ENCODE peak calls at places on chromosomes 4 and X, in five cellular contexts. One of them, this sample, is unnamed.

GRCh38 chrX:46301903-46302302 is 243.3 kb downstream of the ZNF674 start:
- DNase-seq in CD8-positive, alpha-beta memory T cell: no peak
- DNase-seq in HL-60: no peak
- DNase-seq in left lung: no peak
- DNase-seq in mucosa of descending colon: no peak
- DNase-seq in this sample: no peak

GRCh38 chr4:180669637-180670036 is 1573.6 kb upstream of the TENM3 start:
- DNase-seq in left lung: no peak
- DNase-seq in CD8-positive, alpha-beta memory T cell: no peak
- DNase-seq in mucosa of descending colon: no peak
- DNase-seq in HL-60: no peak
- DNase-seq in this sample: no peak

GRCh38 chr4:1933700-1934099 is 62.5 kb downstream of the NSD2 start:
- DNase-seq in CD8-positive, alpha-beta memory T cell: no peak
- DNase-seq in HL-60: no peak
- DNase-seq in left lung: no peak
- DNase-seq in mucosa of descending colon: no peak
- DNase-seq in this sample: peak; percentile 76

GRCh38 chrX:68938244-68939004 is 109.6 kb downstream of the EFNB1 start:
- DNase-seq in HL-60: no peak
- DNase-seq in CD8-positive, alpha-beta memory T cell: no peak
- DNase-seq in left lung: no peak
- DNase-seq in mucosa of descending colon: no peak
- DNase-seq in this sample: no peak

GRCh38 chr4:71259911-71260331 is 78.9 kb upstream of the SLC4A4 start:
- DNase-seq in HL-60: peak; percentile 53
- DNase-seq in left lung: no peak
- DNase-seq in CD8-positive, alpha-beta memory T cell: no peak
- DNase-seq in mucosa of descending colon: no peak
- DNase-seq in this sample: no peak

GRCh38 chrX:120749141-120749846 is 119.4 kb upstream of the C1GALT1C1 start:
- DNase-seq in mucosa of descending colon: peak; percentile 48
- DNase-seq in left lung: no peak
- DNase-seq in CD8-positive, alpha-beta memory T cell: no peak
- DNase-seq in HL-60: peak; percentile 54
- DNase-seq in this sample: no peak

GRCh38 chr4:163748474-163748873 is 254.0 kb downstream of the TMA16 start:
- DNase-seq in CD8-positive, alpha-beta memory T cell: no peak
- DNase-seq in HL-60: no peak
- DNase-seq in mucosa of descending colon: no peak
- DNase-seq in left lung: peak; percentile 24
- DNase-seq in this sample: no peak

GRCh38 chrX:40537310-40537709 is 43.5 kb upstream of the ATP6AP2 start:
- DNase-seq in left lung: no peak
- DNase-seq in HL-60: no peak
- DNase-seq in mucosa of descending colon: no peak
- DNase-seq in CD8-positive, alpha-beta memory T cell: no peak
- DNase-seq in this sample: no peak

GRCh38 chr4:159677521-159677920 is 574.6 kb downstream of the RAPGEF2 start:
- DNase-seq in mucosa of descending colon: no peak
- DNase-seq in HL-60: no peak
- DNase-seq in left lung: no peak
- DNase-seq in CD8-positive, alpha-beta memory T cell: no peak
- DNase-seq in this sample: no peak

GRCh38 chr4:83771113-83771705 is 235.3 kb downstream of the GPAT3 start:
- DNase-seq in HL-60: peak; percentile 30
- DNase-seq in left lung: peak; percentile 33
- DNase-seq in mucosa of descending colon: no peak
- DNase-seq in CD8-positive, alpha-beta memory T cell: no peak
- DNase-seq in this sample: peak; percentile 33

GRCh38 chr4:6252051-6252450 is 17.6 kb upstream of the WFS1 start:
- DNase-seq in left lung: no peak
- DNase-seq in HL-60: no peak
- DNase-seq in CD8-positive, alpha-beta memory T cell: no peak
- DNase-seq in mucosa of descending colon: peak; percentile 15
- DNase-seq in this sample: no peak

GRCh38 chr4:42578187-42578586 is 78.7 kb downstream of the ATP8A1 start:
- DNase-seq in CD8-positive, alpha-beta memory T cell: no peak
- DNase-seq in mucosa of descending colon: no peak
- DNase-seq in left lung: no peak
- DNase-seq in HL-60: no peak
- DNase-seq in this sample: no peak

GRCh38 chrX:107773206-107773605 is 2.4 kb downstream of the TSC22D3 start:
- DNase-seq in left lung: no peak
- DNase-seq in mucosa of descending colon: no peak
- DNase-seq in CD8-positive, alpha-beta memory T cell: no peak
- DNase-seq in HL-60: no peak
- DNase-seq in this sample: peak; percentile 26

GRCh38 chr4:44016582-44017421 is 431.8 kb downstream of the KCTD8 start:
- DNase-seq in HL-60: no peak
- DNase-seq in left lung: peak; percentile 28
- DNase-seq in mucosa of descending colon: no peak
- DNase-seq in CD8-positive, alpha-beta memory T cell: no peak
- DNase-seq in this sample: no peak

GRCh38 chr4:156660470-156660869 is 311.1 kb downstream of the PDGFC start:
- DNase-seq in CD8-positive, alpha-beta memory T cell: no peak
- DNase-seq in HL-60: no peak
- DNase-seq in mucosa of descending colon: no peak
- DNase-seq in left lung: no peak
- DNase-seq in this sample: no peak

GRCh38 chrX:23554304-23554703 is 113.0 kb upstream of the PRDX4 start:
- DNase-seq in HL-60: peak; percentile 1
- DNase-seq in CD8-positive, alpha-beta memory T cell: no peak
- DNase-seq in mucosa of descending colon: no peak
- DNase-seq in left lung: no peak
- DNase-seq in this sample: peak; percentile 9

GRCh38 chr4:56308384-56308783 is 78.9 kb downstream of the AASDH start:
- DNase-seq in HL-60: no peak
- DNase-seq in left lung: no peak
- DNase-seq in CD8-positive, alpha-beta memory T cell: no peak
- DNase-seq in mucosa of descending colon: no peak
- DNase-seq in this sample: no peak

GRCh38 chrX:140504371-140505324 is at the start of gene SOX3:
- DNase-seq in mucosa of descending colon: no peak
- DNase-seq in left lung: no peak
- DNase-seq in CD8-positive, alpha-beta memory T cell: no peak
- DNase-seq in HL-60: no peak
- DNase-seq in this sample: no peak

GRCh38 chrX:12747433-12747832 is 43.8 kb upstream of the PRPS2 start:
- DNase-seq in mucosa of descending colon: no peak
- DNase-seq in CD8-positive, alpha-beta memory T cell: no peak
- DNase-seq in HL-60: no peak
- DNase-seq in left lung: no peak
- DNase-seq in this sample: no peak

GRCh38 chrX:130393451-130394074 is 8.1 kb upstream of the GPR119 start:
- DNase-seq in HL-60: peak; percentile 37
- DNase-seq in mucosa of descending colon: no peak
- DNase-seq in left lung: no peak
- DNase-seq in CD8-positive, alpha-beta memory T cell: no peak
- DNase-seq in this sample: peak; percentile 42

GRCh38 chr4:139560396-139561084 is 4.5 kb upstream of the SETD7 start:
- DNase-seq in CD8-positive, alpha-beta memory T cell: no peak
- DNase-seq in mucosa of descending colon: no peak
- DNase-seq in HL-60: peak; percentile 81
- DNase-seq in left lung: no peak
- DNase-seq in this sample: no peak

GRCh38 chr4:25834411-25835107 is 28.2 kb downstream of the SEL1L3 start:
- DNase-seq in mucosa of descending colon: no peak
- DNase-seq in left lung: no peak
- DNase-seq in HL-60: no peak
- DNase-seq in CD8-positive, alpha-beta memory T cell: no peak
- DNase-seq in this sample: no peak

GRCh38 chrX:108018659-108019381 is 26.0 kb upstream of the VSIG1 start:
- DNase-seq in CD8-positive, alpha-beta memory T cell: peak; percentile 81
- DNase-seq in HL-60: no peak
- DNase-seq in left lung: no peak
- DNase-seq in mucosa of descending colon: no peak
- DNase-seq in this sample: no peak

GRCh38 chr4:87717276-87718031 is 67.4 kb downstream of the DMP1 start:
- DNase-seq in left lung: no peak
- DNase-seq in HL-60: no peak
- DNase-seq in CD8-positive, alpha-beta memory T cell: no peak
- DNase-seq in mucosa of descending colon: no peak
- DNase-seq in this sample: no peak

GRCh38 chrX:110257889-110258288 is 60.0 kb downstream of the AMMECR1 start:
- DNase-seq in HL-60: no peak
- DNase-seq in left lung: no peak
- DNase-seq in CD8-positive, alpha-beta memory T cell: no peak
- DNase-seq in mucosa of descending colon: no peak
- DNase-seq in this sample: no peak

GRCh38 chr4:6029254-6029653 is 11.0 kb upstream of the C4orf50 start:
- DNase-seq in CD8-positive, alpha-beta memory T cell: no peak
- DNase-seq in left lung: no peak
- DNase-seq in mucosa of descending colon: no peak
- DNase-seq in HL-60: no peak
- DNase-seq in this sample: no peak

GRCh38 chr4:155667538-155668511 is 1.2 kb downstream of the GUCY1A1 start:
- DNase-seq in mucosa of descending colon: peak; percentile 51
- DNase-seq in left lung: peak; percentile 86
- DNase-seq in CD8-positive, alpha-beta memory T cell: no peak
- DNase-seq in HL-60: no peak
- DNase-seq in this sample: peak; percentile 36

GRCh38 chr4:139593091-139593564 is 37.1 kb upstream of the SETD7 start:
- DNase-seq in CD8-positive, alpha-beta memory T cell: no peak
- DNase-seq in HL-60: no peak
- DNase-seq in left lung: no peak
- DNase-seq in mucosa of descending colon: no peak
- DNase-seq in this sample: no peak

GRCh38 chr4:187685247-187685646 is 310.3 kb upstream of the ZFP42 start:
- DNase-seq in CD8-positive, alpha-beta memory T cell: no peak
- DNase-seq in left lung: no peak
- DNase-seq in mucosa of descending colon: no peak
- DNase-seq in HL-60: no peak
- DNase-seq in this sample: no peak

DNA sequence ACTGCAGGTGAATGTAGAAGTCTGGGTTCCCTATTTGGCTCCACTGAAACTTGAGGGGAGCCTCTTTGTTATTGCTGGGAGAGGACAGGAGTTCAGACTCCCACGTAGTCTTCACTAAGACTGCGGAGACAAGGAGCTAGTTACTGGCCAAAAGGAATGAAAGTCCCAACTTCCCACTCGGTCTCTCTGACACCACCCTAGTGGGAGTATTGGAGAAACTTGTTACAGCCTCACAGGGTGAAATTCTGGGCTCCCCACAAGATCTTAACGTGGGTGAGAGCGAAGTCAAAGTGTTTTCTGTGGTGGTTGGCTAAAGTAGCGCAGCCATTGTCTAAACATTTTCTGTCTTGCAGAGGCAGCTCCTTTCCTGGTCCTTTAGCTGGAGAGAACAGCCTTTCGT is 13.5 kb downstream of the MYOZ2 start:
- DNase-seq in mucosa of descending colon: no peak
- DNase-seq in left lung: no peak
- DNase-seq in HL-60: no peak
- DNase-seq in CD8-positive, alpha-beta memory T cell: no peak
- DNase-seq in this sample: no peak
- H3K4me3 ChIP-seq in mucosa of descending colon: no peak overlapping the region
- H3K4me3 ChIP-seq in left lung: no peak overlapping the region
- H3K4me3 ChIP-seq in HL-60: no peak overlapping the region
- H3K4me3 ChIP-seq in CD8-positive, alpha-beta memory T cell: no peak overlapping the region
- H3K4me3 ChIP-seq in this sample: no peak overlapping the region

GRCh38 chr4:92969650-92970370 is 666.0 kb downstream of the GRID2 start:
- DNase-seq in HL-60: no peak
- DNase-seq in CD8-positive, alpha-beta memory T cell: no peak
- DNase-seq in left lung: no peak
- DNase-seq in mucosa of descending colon: no peak
- DNase-seq in this sample: no peak
- H3K4me3 ChIP-seq in HL-60: no peak overlapping the region
- H3K4me3 ChIP-seq in CD8-positive, alpha-beta memory T cell: no peak overlapping the region
- H3K4me3 ChIP-seq in left lung: no peak overlapping the region
- H3K4me3 ChIP-seq in mucosa of descending colon: no peak overlapping the region
- H3K4me3 ChIP-seq in this sample: no peak overlapping the region

GRCh38 chr4:176793060-176793605 is 411 bp upstream of the VEGFC start:
- DNase-seq in mucosa of descending colon: peak; percentile 50
- DNase-seq in HL-60: no peak
- DNase-seq in left lung: peak; percentile 61
- DNase-seq in CD8-positive, alpha-beta memory T cell: no peak
- DNase-seq in this sample: no peak
- H3K4me3 ChIP-seq in mucosa of descending colon: no peak overlapping the region
- H3K4me3 ChIP-seq in HL-60: no peak overlapping the region
- H3K4me3 ChIP-seq in left lung: peak overlapping the region; percentile 7
- H3K4me3 ChIP-seq in CD8-positive, alpha-beta memory T cell: no peak overlapping the region
- H3K4me3 ChIP-seq in this sample: no peak overlapping the region

DNA sequence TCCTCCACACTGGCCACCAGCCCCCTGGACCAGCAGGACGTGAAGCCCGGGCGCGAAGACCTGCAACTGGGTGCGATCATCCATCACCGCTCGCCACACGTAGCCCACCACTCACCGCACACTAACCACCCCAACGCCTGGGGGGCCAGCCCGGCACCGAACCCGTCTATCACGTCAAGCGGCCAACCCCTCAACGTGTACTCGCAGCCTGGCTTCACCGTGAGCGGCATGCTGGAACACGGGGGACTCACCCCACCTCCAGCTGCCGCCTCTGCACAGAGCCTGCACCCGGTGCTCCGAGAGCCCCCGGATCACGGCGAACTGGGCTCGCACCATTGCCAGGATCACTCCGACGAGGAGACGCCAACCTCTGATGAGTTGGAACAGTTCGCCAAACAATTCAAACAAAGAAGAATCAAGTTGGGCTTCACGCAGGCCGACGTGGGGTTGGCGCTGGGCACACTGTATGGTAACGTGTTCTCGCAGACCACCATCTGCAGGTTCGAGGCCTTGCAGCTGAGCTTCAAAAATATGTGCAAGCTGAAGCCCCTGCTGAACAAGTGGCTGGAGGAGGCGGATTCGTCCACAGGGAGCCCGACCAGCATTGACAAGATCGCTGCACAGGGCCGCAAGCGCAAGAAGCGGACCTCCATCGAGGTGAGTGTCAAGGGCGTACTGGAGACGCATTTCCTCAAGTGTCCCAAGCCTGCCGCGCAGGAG is 596 bp downstream of the POU3F4 start:
- DNase-seq in left lung: peak; percentile 37
- DNase-seq in HL-60: no peak
- DNase-seq in CD8-positive, alpha-beta memory T cell: no peak
- DNase-seq in mucosa of descending colon: peak; percentile 46
- DNase-seq in this sample: no peak
- H3K4me3 ChIP-seq in left lung: no peak overlapping the region
- H3K4me3 ChIP-seq in HL-60: no peak overlapping the region
- H3K4me3 ChIP-seq in CD8-positive, alpha-beta memory T cell: no peak overlapping the region
- H3K4me3 ChIP-seq in mucosa of descending colon: no peak overlapping the region
- H3K4me3 ChIP-seq in this sample: no peak overlapping the region

This sample was measured in body of pancreas.